ENCODE peak calls at places on chromosome 2, in four cellular contexts. K is anterior cingulate cortex, O is astrocyte of the spinal cord, D is NCI-H524. X is an unnamed sample.

GRCh38 chr2:6068441-6068935 is 376.3 kb downstream of the SOX11 start:
- DNase-seq in K (no peak), O (no peak), D (no peak), X (no peak)

GRCh38 chr2:222311321-222311977 is 12.7 kb upstream of the PAX3 start:
- DNase-seq in K (no peak), O (no peak), D (no peak), X (no peak)

GRCh38 chr2:65142515-65142914 is 12.6 kb upstream of the RAB1A start:
- DNase-seq in K (no peak), O (no peak), D (no peak), X (no peak)

GRCh38 chr2:236584521-236585384 is 15.1 kb downstream of the ACKR3 start:
- DNase-seq in K (no peak), O (no peak), D (no peak), X (no peak)

GRCh38 chr2:143034292-143035074 is 94.7 kb upstream of the ARHGAP15 start:
- DNase-seq in K (no peak), O (peak), D (peak), X (peak)

GRCh38 chr2:109030870-109031480 is 42.0 kb upstream of the EDAR start:
- DNase-seq in K (no peak), O (no peak), D (no peak), X (peak)

GRCh38 chr2:97662386-97662894 is 1.4 kb downstream of the ACTR1B start:
- DNase-seq in K (no peak), O (no peak), D (no peak), X (no peak)

GRCh38 chr2:14673351-14673875 is 40.9 kb downstream of the LRATD1 start:
- DNase-seq in K (peak), O (peak), D (no peak), X (no peak)

GRCh38 chr2:158034198-158034831 is 67.4 kb upstream of the UPP2 start:
- DNase-seq in K (no peak), O (peak), D (peak), X (no peak)